ENCODE peak calls at places on chromosomes 12 and 14, in nine cellular contexts. G is HepG2, R is H9, M is IMR-90, W is fibroblast of lung, X is endothelial cell of umbilical vein, Z is HCT116, V is MM.1S, C is neural progenitor cell. N is an unnamed sample.

GRCh38 chr12:52903285-52903854 is 1.5 kb downstream of the KRT8 start:
- DNase-seq in G (peak; percentile 69), R (peak; percentile 89), M (peak; percentile 53), W (peak; percentile 84), X (peak; percentile 75), Z (no peak), V (no peak), C (peak; percentile 96), N (peak; percentile 76)

GRCh38 chr14:102590667-102591099 is 1.8 kb upstream of the RCOR1 start:
- DNase-seq in G (peak; percentile 84), R (peak; percentile 83), M (peak; percentile 23), W (peak; percentile 35), X (peak; percentile 33), Z (peak; percentile 54), V (no peak), C (peak; percentile 49), N (peak; percentile 73)

GRCh38 chr12:50618864-50619609 is 114.3 kb downstream of the DIP2B start:
- DNase-seq in G (no peak), R (no peak), M (peak; percentile 57), W (peak; percentile 93), X (no peak), Z (peak; percentile 66), V (no peak), C (no peak), N (peak; percentile 68)

GRCh38 chr12:75438052-75438754 is 42.4 kb upstream of the GLIPR1 start:
- DNase-seq in G (no peak), R (no peak), M (no peak), W (no peak), X (no peak), Z (no peak), V (no peak), C (no peak), N (no peak)

GRCh38 chr12:77845831-77846230 is 15.1 kb downstream of the NAV3 start:
- DNase-seq in G (no peak), R (no peak), M (peak; percentile 44), W (peak; percentile 85), X (peak; percentile 85), Z (no peak), V (no peak), C (no peak), N (peak; percentile 86)

GRCh38 chr12:13505224-13505623 is 308.7 kb downstream of the EMP1 start:
- DNase-seq in G (no peak), R (no peak), M (no peak), W (no peak), X (no peak), Z (no peak), V (no peak), C (no peak), N (no peak)

GRCh38 chr14:97833291-97833690 is 1036.1 kb downstream of the VRK1 start:
- DNase-seq in G (no peak), R (no peak), M (no peak), W (no peak), X (no peak), Z (no peak), V (no peak), C (peak; percentile 21), N (no peak)

GRCh38 chr12:3119745-3120660 is 42.8 kb downstream of the TSPAN9 start:
- DNase-seq in G (no peak), R (no peak), M (peak; percentile 6), W (peak; percentile 65), X (no peak), Z (no peak), V (no peak), C (no peak), N (no peak)

GRCh38 chr12:21650997-21651396 is 6.6 kb downstream of the LDHB start:
- DNase-seq in G (no peak), R (no peak), M (no peak), W (no peak), X (no peak), Z (no peak), V (no peak), C (no peak), N (no peak)

GRCh38 chr12:68619541-68619940 is 8.8 kb downstream of the RAP1B start:
- DNase-seq in G (no peak), R (no peak), M (no peak), W (no peak), X (no peak), Z (no peak), V (no peak), C (no peak), N (no peak)

GRCh38 chr12:69059465-69060457 is 126.8 kb upstream of the CPM start:
- DNase-seq in G (no peak), R (no peak), M (peak; percentile 96), W (peak; percentile 96), X (peak; percentile 75), Z (peak; percentile 86), V (no peak), C (no peak), N (peak; percentile 95)

GRCh38 chr14:53151523-53151866 is 1.6 kb downstream of the DDHD1 start:
- DNase-seq in G (no peak), R (no peak), M (no peak), W (no peak), X (no peak), Z (no peak), V (no peak), C (no peak), N (no peak)

GRCh38 chr12:105331805-105332251 is 1.3 kb downstream of the C12orf75 start:
- DNase-seq in G (peak; percentile 32), R (peak; percentile 48), M (no peak), W (no peak), X (no peak), Z (no peak), V (peak; percentile 24), C (peak; percentile 12), N (peak; percentile 64)

GRCh38 chr14:69325086-69325485 is 65.1 kb downstream of the GALNT16 start:
- DNase-seq in G (no peak), R (no peak), M (no peak), W (no peak), X (no peak), Z (no peak), V (no peak), C (no peak), N (no peak)

GRCh38 chr12:85580562-85581168 is 255.5 kb downstream of the RASSF9 start:
- DNase-seq in G (no peak), R (no peak), M (no peak), W (peak; percentile 55), X (peak; percentile 82), Z (no peak), V (no peak), C (no peak), N (peak; percentile 46)

DNA sequence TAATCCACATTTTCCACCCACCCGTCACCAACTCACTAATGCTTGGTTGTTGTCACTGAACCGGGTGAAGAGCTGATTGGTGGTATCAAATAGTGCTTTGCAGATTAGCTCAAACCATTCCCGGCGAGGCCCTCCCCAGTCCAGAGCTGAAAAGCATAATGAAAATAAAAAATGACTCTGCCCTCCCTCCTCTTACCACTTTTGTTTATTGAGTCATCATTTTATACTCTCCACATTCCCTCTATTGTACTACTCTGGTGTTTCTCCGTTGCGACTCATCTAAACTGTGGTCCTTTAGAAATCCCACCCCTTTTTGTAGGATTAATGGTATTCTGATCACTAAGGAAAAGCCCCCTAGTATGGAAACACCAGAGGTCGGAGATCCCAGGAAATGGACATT is 42.2 kb downstream of the AREL1 start:
- DNase-seq in G (no peak), R (no peak), M (peak; percentile 82), W (peak; percentile 86), X (peak; percentile 52), Z (no peak), V (no peak), C (no peak), N (peak; percentile 59)
- H3K9ac ChIP-seq in G (no peak overlapping the region), R (no peak overlapping the region), M (peak overlapping the region; percentile 6), W (no peak overlapping the region), X (peak overlapping the region; percentile 46), Z (no peak overlapping the region), V (no peak overlapping the region), C (no peak overlapping the region), N (no peak overlapping the region)

DNA sequence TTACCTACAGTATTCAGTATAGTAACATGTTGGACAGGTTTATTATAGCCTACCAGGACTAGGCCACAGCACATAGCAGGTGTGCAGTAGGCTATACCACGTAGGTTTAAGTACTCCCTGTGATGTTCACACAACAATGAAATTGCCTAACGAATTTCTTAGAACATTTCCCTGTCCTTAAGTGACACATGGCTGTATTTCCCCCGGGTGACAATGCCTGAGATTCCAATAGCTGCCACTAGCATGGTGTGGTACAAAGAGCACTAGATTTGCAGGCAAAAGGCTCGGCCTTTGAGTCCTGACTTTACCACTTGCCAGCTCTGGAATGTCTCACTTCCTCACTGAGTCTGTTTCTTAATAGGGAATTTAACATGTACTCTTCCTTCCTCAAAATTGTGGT is 19.7 kb downstream of the PTPN21 start:
- DNase-seq in G (peak; percentile 75), R (no peak), M (no peak), W (no peak), X (peak; percentile 13), Z (no peak), V (no peak), C (peak; percentile 46), N (no peak)
- TF ChIP-seq CTCF in G (peak; percentile 20), R (peak; percentile 27), M (no peak), W (no peak), X (peak; percentile 10), Z (no peak), V (no peak), C (peak; percentile 27), N (no peak)

DNA sequence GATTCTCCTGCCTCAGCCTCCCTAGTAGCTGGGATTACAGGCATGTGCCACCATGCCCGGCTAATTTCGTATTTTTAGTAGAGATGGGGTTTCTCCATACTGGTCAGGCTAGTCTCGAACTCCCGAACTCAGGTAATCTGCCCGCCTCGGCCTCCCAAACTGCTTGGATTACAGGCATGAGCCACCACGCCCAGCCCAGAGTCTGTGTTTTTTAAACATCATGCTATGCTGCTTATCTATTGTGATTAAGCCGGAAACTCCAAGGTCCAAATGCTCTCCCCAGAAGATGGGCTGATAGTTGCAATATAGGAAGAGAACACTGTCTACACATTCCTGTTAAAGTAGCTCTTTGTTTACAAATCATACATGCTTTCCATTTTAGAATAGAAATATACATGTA is 30.5 kb upstream of the MAX start:
- DNase-seq in G (peak; percentile 82), R (no peak), M (no peak), W (no peak), X (no peak), Z (no peak), V (no peak), C (no peak), N (no peak)
- H2AFZ ChIP-seq in G (no peak overlapping the region), R (no peak overlapping the region), M (no peak overlapping the region), W (no peak overlapping the region), X (no peak overlapping the region), Z (no peak overlapping the region), V (no peak overlapping the region), C (no peak overlapping the region), N (no peak overlapping the region)

DNA sequence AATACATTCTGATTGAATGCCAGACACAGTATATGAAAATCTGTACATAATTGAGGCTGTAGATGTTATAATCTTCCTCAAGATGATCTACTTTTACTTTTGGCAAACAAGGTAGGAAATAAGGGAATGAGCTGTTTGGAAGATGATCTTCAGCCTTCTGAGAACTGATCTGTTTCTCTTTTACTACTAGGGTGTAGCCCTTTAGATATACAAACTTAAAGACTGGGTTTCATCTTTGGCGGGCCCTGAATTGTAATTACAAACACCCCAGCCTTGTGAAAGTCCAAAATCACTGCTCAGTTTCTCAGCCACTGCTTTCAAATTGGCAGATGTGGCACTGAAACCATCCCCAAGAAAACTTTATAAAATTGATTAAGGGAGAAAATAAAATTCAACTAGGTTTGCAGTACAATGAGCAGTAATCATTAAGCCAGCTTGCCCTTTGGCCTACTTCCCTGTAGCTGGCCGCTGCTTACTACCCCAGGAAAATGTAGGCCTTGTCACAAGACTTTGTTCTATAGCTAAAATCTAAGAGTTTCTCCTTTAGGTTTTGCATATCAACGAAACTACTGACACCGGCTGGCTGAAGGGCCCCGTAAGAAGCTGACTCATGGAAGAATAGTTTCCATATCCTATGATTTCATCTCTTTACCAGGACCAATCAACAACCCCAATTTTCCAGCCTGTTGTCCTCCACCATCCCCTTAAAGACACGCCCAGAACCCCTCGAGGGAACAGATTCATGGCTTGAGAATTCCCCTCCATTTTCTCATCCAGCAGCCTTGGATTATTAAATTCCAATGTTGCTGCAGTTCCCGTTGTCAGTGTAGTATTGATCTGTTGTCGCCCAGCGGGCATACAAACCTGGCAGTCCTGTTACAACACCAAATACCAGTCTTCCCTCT is 210.8 kb downstream of the PCNX1 start:
- DNase-seq in G (peak; percentile 18), R (no peak), M (peak; percentile 78), W (peak; percentile 90), X (no peak), Z (no peak), V (no peak), C (no peak), N (peak; percentile 95)
- H3K9ac ChIP-seq in G (no peak overlapping the region), R (no peak overlapping the region), M (no peak overlapping the region), W (no peak overlapping the region), X (no peak overlapping the region), Z (no peak overlapping the region), V (no peak overlapping the region), C (no peak overlapping the region), N (peak overlapping the region; percentile 59)